ENCODE peak calls at places on chromosomes 6 and 20, in four cellular contexts. O is OCI-LY7, A is fibroblast of mammary gland, W is ovary. C is an unnamed sample.

GRCh38 chr20:12764053-12764452 is 244.7 kb upstream of the SPTLC3 start:
- DNase-seq in O (no peak), A (no peak), W (no peak), C (no peak)

GRCh38 chr6:119052292-119052889 is 26.1 kb downstream of the FAM184A start:
- DNase-seq in O (no peak), A (no peak), W (no peak), C (no peak)

GRCh38 chr20:37263686-37264085 is 2.1 kb upstream of the GHRH start:
- DNase-seq in O (no peak), A (no peak), W (no peak), C (no peak)

GRCh38 chr20:33811763-33812672 is 870 bp downstream of the CHMP4B start:
- DNase-seq in O (peak), A (peak), W (peak), C (peak)

GRCh38 chr6:2081155-2082138 is 164.0 kb downstream of the GMDS start:
- DNase-seq in O (no peak), A (no peak), W (no peak), C (no peak)

GRCh38 chr20:9409981-9410380 is 104.4 kb upstream of the LAMP5 start:
- DNase-seq in O (no peak), A (peak), W (no peak), C (peak)

GRCh38 chr6:77466055-77467028 is 3.1 kb upstream of the HTR1B start:
- DNase-seq in O (no peak), A (peak), W (no peak), C (no peak)

GRCh38 chr6:18823782-18824386 is 436.7 kb downstream of the RNF144B start:
- DNase-seq in O (peak), A (peak), W (no peak), C (no peak)

GRCh38 chr6:53544050-53544499 is 826 bp downstream of the GCLC start:
- DNase-seq in O (peak), A (no peak), W (no peak), C (no peak)

GRCh38 chr20:49908258-49908565 is 7.1 kb downstream of the SPATA2 start:
- DNase-seq in O (no peak), A (no peak), W (no peak), C (no peak)

GRCh38 chr6:108543165-108543940 is 17.4 kb upstream of the FOXO3 start:
- DNase-seq in O (peak), A (no peak), W (no peak), C (no peak)
- TF ChIP-seq CTCF in O (no peak), A (no peak), W (no peak), C (no peak)

GRCh38 chr6:52136055-52136454 is 48.6 kb upstream of the PKHD1 start:
- DNase-seq in O (no peak), A (no peak), W (no peak), C (no peak)
- H3K4me3 ChIP-seq in O (no peak), A (no peak), W (no peak), C (no peak)

GRCh38 chr20:58303547-58303946 is 6.0 kb upstream of the RAB22A start:
- DNase-seq in O (no peak), A (no peak), W (no peak), C (no peak)
- TF ChIP-seq CTCF in O (no peak), A (no peak), W (no peak), C (no peak)

GRCh38 chr6:40164345-40164755 is 230.1 kb upstream of the MOCS1 start:
- DNase-seq in O (no peak), A (peak), W (no peak), C (peak)
- H3K4me3 ChIP-seq in O (no peak), A (peak), W (no peak), C (peak)

DNA sequence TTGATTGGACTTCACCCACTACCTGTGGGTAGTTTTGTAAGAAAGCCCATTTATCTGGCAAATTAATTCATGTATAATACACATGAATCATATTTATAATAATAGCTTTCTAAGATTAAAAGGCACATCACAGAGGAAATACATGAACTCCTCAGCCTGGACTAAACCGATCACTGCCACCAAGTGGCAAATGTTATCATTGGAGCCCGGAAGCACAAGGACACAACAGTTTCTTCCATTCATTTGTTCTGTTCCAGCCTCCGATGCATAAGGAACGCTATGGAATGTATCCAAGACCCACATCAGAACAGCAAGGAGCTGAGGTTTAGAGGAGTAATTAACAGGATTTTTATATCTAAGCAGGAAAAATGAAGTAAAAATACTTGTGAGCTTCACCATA is 13.9 kb upstream of the IPCEF1 start:
- DNase-seq in O (peak), A (peak), W (no peak), C (no peak)
- TF ChIP-seq CTCF in O (peak), A (peak), W (no peak), C (peak)